ENCODE peak calls at places on chromosome 10, in five cellular contexts. L is MM.1S, X is hepatocyte, B is HCT116, F is PC-9. K is an unnamed sample.
A peak's percentile ranks its signal among the peaks of the same experiment; 100 is the strongest.

GRCh38 chr10:60868946-60869345 is 75.0 kb downstream of the RHOBTB1 start:
- DNase-seq in F (no peak), L (no peak), X (no peak), B (no peak), K (no peak)

GRCh38 chr10:103197177-103197576 is 4.1 kb upstream of the NT5C2 start:
- DNase-seq in F (peak; percentile 39), L (peak; percentile 15), B (peak; percentile 37), X (peak; percentile 61), K (peak; percentile 37)

GRCh38 chr10:88288621-88289059 is 294.5 kb downstream of the RNLS start:
- DNase-seq in B (no peak), X (no peak), L (no peak), F (no peak), K (no peak)

GRCh38 chr10:5888843-5889623 is 660 bp downstream of the ANKRD16 start:
- DNase-seq in X (peak; percentile 74), F (peak; percentile 48), L (peak; percentile 50), B (no peak), K (peak; percentile 3)

GRCh38 chr10:47165711-47166404 is 134.1 kb upstream of the GDF10 start:
- DNase-seq in X (peak; percentile 62), L (no peak), F (peak; percentile 60), B (no peak), K (no peak)

GRCh38 chr10:69867699-69868558 is 66.2 kb downstream of the COL13A1 start:
- DNase-seq in L (no peak), B (no peak), F (no peak), X (no peak), K (peak; percentile 35)

GRCh38 chr10:1206101-1206500 is 149.9 kb downstream of the WDR37 start:
- DNase-seq in B (no peak), F (no peak), L (no peak), X (no peak), K (no peak)

GRCh38 chr10:31975157-31975765 is 46.6 kb upstream of the ARHGAP12 start:
- DNase-seq in X (no peak), F (no peak), L (no peak), B (no peak), K (no peak)

GRCh38 chr10:58304099-58304633 is 30.6 kb upstream of the UBE2D1 start:
- DNase-seq in B (no peak), X (no peak), F (no peak), L (no peak), K (peak; percentile 22)

GRCh38 chr10:35259769-35260397 is 76.4 kb upstream of the CCNY start:
- DNase-seq in X (peak; percentile 32), F (no peak), B (no peak), L (no peak), K (peak; percentile 99)

GRCh38 chr10:62911210-62911963 is 95.2 kb upstream of the EGR2 start:
- DNase-seq in X (no peak), F (no peak), B (no peak), L (no peak), K (no peak)

GRCh38 chr10:122020202-122020601 is 31.2 kb downstream of the TACC2 start:
- DNase-seq in L (no peak), F (no peak), X (no peak), B (no peak), K (no peak)

GRCh38 chr10:69160809-69161225 is 19.2 kb upstream of the SUPV3L1 start:
- DNase-seq in L (no peak), B (no peak), X (no peak), F (no peak), K (peak; percentile 82)

GRCh38 chr10:94279835-94280709 is 82.7 kb downstream of the NOC3L start:
- DNase-seq in F (peak; percentile 19), X (peak; percentile 68), B (peak; percentile 24), L (peak; percentile 57), K (peak; percentile 50)

DNA sequence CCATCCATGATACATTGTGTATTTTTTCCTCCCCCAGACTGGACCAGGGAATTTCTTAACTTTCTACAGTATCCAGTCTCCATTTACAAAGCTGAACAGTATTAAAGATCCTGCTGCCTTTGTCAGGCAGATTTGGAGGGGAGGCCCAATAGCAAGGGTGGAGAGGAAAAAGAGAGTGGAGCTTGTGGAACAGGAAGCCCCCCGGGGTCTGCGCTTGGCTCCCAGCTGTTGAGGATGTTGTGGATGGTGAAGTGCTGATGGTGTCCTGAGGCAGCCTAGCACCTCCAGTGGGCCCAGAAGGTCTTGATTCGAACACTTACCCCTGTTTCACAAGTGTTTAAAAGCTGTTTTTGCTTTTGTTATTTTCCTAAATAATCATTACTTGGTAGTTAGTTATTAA is 29.5 kb upstream of the MTPAP start:
- DNase-seq in X (no peak), L (no peak), B (no peak), F (no peak), K (no peak)
- TF ChIP-seq EZH2 in X (no peak), L (no peak), B (no peak), F (no peak), K (no peak)

DNA sequence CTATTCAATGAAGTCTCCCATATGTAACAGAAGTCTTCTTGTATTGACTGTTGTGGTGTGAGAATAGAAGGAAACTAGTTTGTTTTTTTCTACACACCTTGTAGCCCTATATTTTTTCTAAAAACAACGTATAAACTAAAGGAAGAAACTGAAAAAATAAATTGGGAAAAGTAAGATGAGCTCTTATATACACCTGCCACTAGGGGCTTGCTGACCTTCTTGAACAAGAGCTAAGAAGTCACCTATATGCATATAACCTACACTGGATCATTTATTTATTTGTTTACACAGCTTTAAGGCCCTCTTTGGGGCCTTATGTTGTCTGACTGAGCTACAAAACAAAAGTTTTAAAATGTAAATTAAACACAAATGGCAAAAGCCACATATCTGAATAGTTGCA is 383.0 kb downstream of the HPSE2 start:
- DNase-seq in X (no peak), F (no peak), B (peak; percentile 13), L (no peak), K (no peak)
- H3K9me2 ChIP-seq in X (no peaks in the 10 kb centered on the region), F (no peaks in the 10 kb centered on the region), B (no peaks in the 10 kb centered on the region), L (no peaks in the 10 kb centered on the region), K (no peaks in the 10 kb centered on the region)

GRCh38 chr10:100829103-100829870 is 83.5 kb upstream of the SLF2 start:
- DNase-seq in L (peak; percentile 23), X (no peak), B (no peak), F (no peak), K (peak; percentile 1)
- TF ChIP-seq EZH2 in L (peak; percentile 73), X (peak; percentile 99), B (no peak), F (no peak), K (peak; percentile 74)

GRCh38 chr10:21273400-21273968 is 252.0 kb downstream of the SKIDA1 start:
- DNase-seq in B (no peak), F (no peak), X (no peak), L (no peak), K (peak; percentile 38)
- H3K9me2 ChIP-seq in B (no peaks in the 10 kb centered on the region), F (no peaks in the 10 kb centered on the region), X (no peaks in the 10 kb centered on the region), L (no peaks in the 10 kb centered on the region), K (no peaks in the 10 kb centered on the region)

DNA sequence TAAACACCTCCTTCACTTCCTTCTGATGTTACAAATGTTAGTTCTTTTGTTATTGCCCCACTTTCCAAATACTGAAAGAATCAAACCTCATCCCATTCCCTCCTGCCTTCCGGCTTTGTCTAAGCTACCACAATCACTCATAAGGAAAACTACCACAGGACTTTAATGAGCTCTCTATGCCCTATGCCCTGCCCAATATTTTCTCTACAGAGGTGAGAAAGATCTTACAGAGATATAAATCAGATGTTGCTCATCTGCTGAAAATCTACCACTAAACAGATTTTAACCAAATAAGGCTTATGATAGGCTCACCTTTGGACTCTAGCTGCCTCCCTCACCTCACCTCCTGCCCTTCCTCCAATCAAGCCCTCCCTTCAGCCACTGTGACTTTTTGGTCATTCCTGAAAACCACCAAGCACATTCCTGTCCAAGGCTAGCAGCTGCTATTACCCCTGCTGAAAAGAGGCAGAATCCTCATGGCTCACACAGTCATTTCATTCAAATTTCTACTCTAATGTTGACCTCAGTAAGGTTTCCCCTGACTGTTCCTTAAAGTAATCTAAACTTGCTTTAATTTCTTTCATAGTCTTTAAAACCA is 7.7 kb downstream of the ZNF33B start:
- DNase-seq in B (no peak), X (no peak), F (no peak), L (no peak), K (no peak)
- TF ChIP-seq EZH2 in B (no peak), X (no peak), F (no peak), L (no peak), K (no peak)

GRCh38 chr10:96681493-96681892 is 38.8 kb downstream of the PIK3AP1 start:
- DNase-seq in L (no peak), F (no peak), X (no peak), B (no peak), K (no peak)

GRCh38 chr10:96683065-96683464 is 37.2 kb downstream of the PIK3AP1 start:
- DNase-seq in B (no peak), L (no peak), X (no peak), F (no peak), K (peak; percentile 3)

GRCh38 chr10:96686514-96686913 is 33.8 kb downstream of the PIK3AP1 start:
- DNase-seq in B (no peak), F (no peak), X (no peak), L (no peak), K (no peak)

GRCh38 chr10:96685297-96685696 is 35.0 kb downstream of the PIK3AP1 start:
- DNase-seq in B (no peak), L (no peak), X (no peak), F (no peak), K (no peak)

DNA sequence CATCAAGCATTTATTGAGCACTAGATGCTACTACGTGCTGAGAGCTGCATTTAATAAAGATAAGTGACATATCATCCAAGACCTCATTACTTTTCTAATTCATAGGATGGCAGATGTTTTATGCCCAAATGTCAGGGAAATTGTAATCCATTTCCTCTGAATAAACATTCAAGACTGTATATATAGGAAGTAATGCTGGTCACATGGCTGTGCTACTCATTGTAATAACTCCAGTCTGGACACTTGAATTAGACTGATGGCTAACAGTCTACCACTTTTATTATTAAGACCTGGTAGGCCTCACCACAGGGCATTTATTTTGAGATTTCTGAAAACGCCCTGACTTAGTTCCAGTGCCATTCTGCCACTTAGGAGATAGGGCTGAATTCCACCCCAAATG is 36.6 kb downstream of the PIK3AP1 start:
- DNase-seq in F (no peak), L (no peak), B (no peak), X (no peak), K (no peak)
- H3K9me2 ChIP-seq in F (no peaks in the 10 kb centered on the region), L (no peaks in the 10 kb centered on the region), B (no peaks in the 10 kb centered on the region), X (no peaks in the 10 kb centered on the region), K (no peaks in the 10 kb centered on the region)